ENCODE peak calls at places on chromosomes 16 and 17, in five cellular contexts. I is effector memory CD4-positive, alpha-beta T cell; P is A549; V is CD8-positive, alpha-beta memory T cell; D is HFF-Myc. B is an unnamed sample.
A peak's percentile ranks its signal among the peaks of the same experiment; 100 is the strongest.

GRCh38 chr17:30831663-30832437 is at the start of gene ATAD5:
- DNase-seq in I (peak; percentile 80), P (peak; percentile 95), V (peak; percentile 85), D (peak; percentile 73), B (peak; percentile 74)

GRCh38 chr17:41812176-41813038 is at the start of gene FKBP10:
- DNase-seq in I (no peak), P (peak; percentile 88), V (peak; percentile 15), D (peak; percentile 67), B (no peak)

GRCh38 chr16:29649560-29650494 is 13.2 kb upstream of the SPN start:
- DNase-seq in I (no peak), P (no peak), V (no peak), D (no peak), B (no peak)

GRCh38 chr16:30006659-30007377 is 4.0 kb downstream of the DOC2A start:
- DNase-seq in I (no peak), P (no peak), V (no peak), D (no peak), B (no peak)

GRCh38 chr16:20339744-20340143 is 12.4 kb upstream of the GP2 start:
- DNase-seq in I (no peak), P (no peak), V (no peak), D (no peak), B (no peak)

GRCh38 chr17:73616120-73616872 is 27.9 kb downstream of the SDK2 start:
- DNase-seq in I (no peak), P (no peak), V (no peak), D (no peak), B (no peak)

GRCh38 chr16:14667347-14668266 is 26.5 kb downstream of the PLA2G10 start:
- DNase-seq in I (no peak), P (no peak), V (no peak), D (no peak), B (no peak)

GRCh38 chr17:55037828-55038227 is 69.3 kb downstream of the STXBP4 start:
- DNase-seq in I (no peak), P (no peak), V (no peak), D (no peak), B (peak; percentile 42)

GRCh38 chr17:31148205-31148604 is 53.4 kb downstream of the NF1 start:
- DNase-seq in I (no peak), P (no peak), V (no peak), D (no peak), B (no peak)

GRCh38 chr16:81429045-81429521 is 15.5 kb upstream of the CMIP start:
- DNase-seq in I (no peak), P (peak; percentile 72), V (no peak), D (no peak), B (no peak)

GRCh38 chr17:50269477-50270429 is 4.5 kb upstream of the TMEM92 start:
- DNase-seq in I (peak; percentile 21), P (peak; percentile 79), V (peak; percentile 29), D (peak; percentile 85), B (peak; percentile 34)

GRCh38 chr17:35932576-35932975 is 2.0 kb upstream of the RDM1 start:
- DNase-seq in I (no peak), P (no peak), V (no peak), D (no peak), B (no peak)

GRCh38 chr16:67399218-67399733 is 6.0 kb upstream of the TPPP3 start:
- DNase-seq in I (no peak), P (peak; percentile 37), V (peak; percentile 20), D (no peak), B (no peak)

GRCh38 chr17:1878419-1879121 is 48.8 kb downstream of the RPA1 start:
- DNase-seq in I (no peak), P (no peak), V (no peak), D (no peak), B (no peak)

GRCh38 chr16:74035816-74036215 is 260.8 kb upstream of the PSMD7 start:
- DNase-seq in I (no peak), P (peak; percentile 25), V (no peak), D (peak; percentile 16), B (no peak)

GRCh38 chr17:13346081-13346533 is 255.6 kb downstream of the HS3ST3A1 start:
- DNase-seq in I (no peak), P (no peak), V (no peak), D (peak; percentile 95), B (no peak)

GRCh38 chr17:28720247-28720996 is 637 bp downstream of the RPL23A start:
- DNase-seq in I (no peak), P (no peak), V (peak; percentile 27), D (no peak), B (no peak)

GRCh38 chr17:40935624-40936023 is 1.8 kb downstream of the KRT23 start:
- DNase-seq in I (no peak), P (no peak), V (no peak), D (no peak), B (no peak)

GRCh38 chr17:63550816-63551639 is 751 bp downstream of the DCAF7 start:
- DNase-seq in I (no peak), P (peak; percentile 38), V (no peak), D (no peak), B (no peak)

GRCh38 chr16:48276102-48276501 is 28.8 kb upstream of the ABCC11 start:
- DNase-seq in I (no peak), P (no peak), V (no peak), D (no peak), B (no peak)

GRCh38 chr16:85417156-85417860 is 195.8 kb upstream of the GSE1 start:
- DNase-seq in I (no peak), P (no peak), V (no peak), D (no peak), B (no peak)

GRCh38 chr17:13508916-13509315 is 92.8 kb downstream of the HS3ST3A1 start:
- DNase-seq in I (no peak), P (no peak), V (no peak), D (no peak), B (no peak)

GRCh38 chr17:49117581-49118230 is 14.9 kb upstream of the B4GALNT2 start:
- DNase-seq in I (no peak), P (no peak), V (no peak), D (no peak), B (no peak)

GRCh38 chr17:78541488-78542237 is 35.5 kb downstream of the DNAH17 start:
- DNase-seq in I (no peak), P (peak; percentile 95), V (no peak), D (no peak), B (no peak)

GRCh38 chr16:4373909-4374742 is 2.5 kb downstream of the VASN start:
- DNase-seq in I (no peak), P (peak; percentile 68), V (no peak), D (no peak), B (no peak)

GRCh38 chr17:70270554-70270953 is 101.2 kb downstream of the KCNJ2 start:
- DNase-seq in I (no peak), P (no peak), V (no peak), D (no peak), B (no peak)

GRCh38 chr16:35749253-35750141 is 2290.1 kb downstream of the TP53TG3F start:
- DNase-seq in I (no peak), P (no peak), V (no peak), D (no peak), B (no peak)

GRCh38 chr17:1491406-1492248 is 859 bp downstream of the MYO1C start:
- DNase-seq in I (peak; percentile 21), P (no peak), V (peak; percentile 52), D (no peak), B (no peak)

GRCh38 chr17:56913000-56913866 is 616 bp downstream of the TRIM25 start:
- DNase-seq in I (no peak), P (no peak), V (no peak), D (no peak), B (no peak)

GRCh38 chr17:60926466-60927183 is 249.0 kb downstream of the BCAS3 start:
- DNase-seq in I (no peak), P (no peak), V (no peak), D (no peak), B (no peak)

GRCh38 chr16:17647879-17648649 is 177.3 kb upstream of the XYLT1 start:
- DNase-seq in I (no peak), P (no peak), V (no peak), D (no peak), B (no peak)

DNA sequence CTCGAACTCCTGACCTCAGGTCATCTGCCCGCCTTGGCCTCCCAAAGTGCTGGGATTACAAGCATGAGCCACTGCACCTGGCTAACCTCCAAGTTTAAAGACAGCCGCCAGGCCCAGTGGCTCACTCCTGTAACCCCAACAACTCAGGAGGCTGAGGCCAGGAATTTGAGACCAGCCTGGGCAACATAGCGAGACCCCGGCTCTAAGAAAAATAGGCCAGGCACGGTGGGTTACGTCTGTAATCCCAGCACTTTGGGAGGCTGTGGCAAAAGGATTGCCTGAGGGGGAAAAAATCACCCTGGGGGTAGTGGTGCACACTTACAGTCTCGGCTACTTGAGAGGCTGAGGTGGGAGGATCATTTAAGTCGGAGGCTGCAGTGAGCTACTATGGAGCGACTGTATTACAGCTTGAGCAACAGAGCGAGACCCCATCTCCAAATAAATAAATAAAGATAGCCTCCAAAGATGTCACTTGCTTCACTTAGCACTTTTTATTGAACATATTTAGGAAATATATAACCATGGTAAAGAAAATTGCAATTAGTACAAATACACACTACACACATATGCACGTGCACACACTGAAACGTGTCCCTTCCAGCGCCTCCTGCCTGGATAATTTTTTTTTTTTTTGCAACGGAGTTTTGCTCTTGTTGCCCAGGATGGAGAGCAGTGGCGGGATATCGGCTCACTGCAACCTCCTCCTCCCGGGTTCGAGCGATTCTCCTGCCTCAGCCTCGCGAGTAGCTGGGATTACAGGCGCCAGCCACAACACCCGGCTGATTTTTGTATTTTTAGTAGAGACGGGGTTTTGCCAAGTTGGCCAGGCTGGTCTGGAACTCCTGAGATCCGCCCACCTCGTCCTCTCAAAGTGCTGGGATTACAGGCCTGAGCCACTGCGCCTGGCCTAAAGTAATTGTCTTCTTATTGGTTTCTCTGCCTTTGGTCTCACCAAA is 1.4 kb upstream of the BCKDK start:
- DNase-seq in I (no peak), P (no peak), V (no peak), D (no peak), B (no peak)
- H3K4me3 ChIP-seq in I (no peak overlapping the region), P (no peak overlapping the region), V (no peak overlapping the region), D (no peak overlapping the region), B (no peak overlapping the region)

DNA sequence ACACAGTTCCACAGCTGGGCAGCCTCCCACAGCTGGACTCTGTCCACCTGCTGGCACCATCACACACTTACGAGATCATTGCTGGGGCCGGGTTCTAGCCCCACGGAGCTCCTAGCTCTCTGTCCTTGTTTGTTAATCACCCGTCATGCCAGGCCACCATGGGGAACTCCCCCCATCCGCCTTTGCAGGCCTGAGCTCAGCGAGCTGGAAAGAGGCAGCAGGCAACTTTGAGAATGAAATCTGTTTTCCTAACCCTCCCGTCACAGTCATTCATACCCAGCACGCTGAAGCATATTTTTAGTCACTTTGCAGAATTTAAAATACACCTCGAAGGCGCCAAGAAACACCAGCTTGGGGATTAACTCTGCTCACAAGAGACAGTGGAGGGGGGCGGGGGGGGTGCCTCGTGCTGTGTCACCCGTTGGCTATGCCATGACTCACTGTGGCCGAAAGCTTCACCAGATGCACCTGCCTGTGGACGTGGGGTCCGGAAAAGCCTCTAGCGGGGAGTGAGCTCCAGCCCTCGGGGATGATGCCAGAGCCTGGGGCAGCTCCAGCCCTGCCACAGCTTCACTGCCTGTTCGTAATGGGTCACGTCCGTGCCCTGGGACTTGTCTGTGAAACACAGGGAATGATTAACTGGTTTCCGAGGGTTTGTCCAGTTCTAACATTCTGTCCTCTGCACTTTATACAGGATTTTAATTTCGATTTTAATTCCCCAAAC is 1.4 kb upstream of the SPNS2 start:
- DNase-seq in I (no peak), P (no peak), V (no peak), D (no peak), B (no peak)
- H3K4me3 ChIP-seq in I (no peak overlapping the region), P (no peak overlapping the region), V (no peak overlapping the region), D (no peak overlapping the region), B (no peak overlapping the region)

GRCh38 chr17:7240375-7240774 is 1.1 kb upstream of the PHF23 start:
- DNase-seq in I (no peak), P (no peak), V (no peak), D (no peak), B (no peak)
- H3K4me3 ChIP-seq in I (no peak overlapping the region), P (peak overlapping the region; percentile 20), V (no peak overlapping the region), D (peak overlapping the region; percentile 59), B (no peak overlapping the region)

GRCh38 chr16:49967012-49967559 is 57.9 kb upstream of the CNEP1R1 start:
- DNase-seq in I (no peak), P (no peak), V (no peak), D (no peak), B (no peak)
- H3K4me3 ChIP-seq in I (no peak overlapping the region), P (no peak overlapping the region), V (no peak overlapping the region), D (no peak overlapping the region), B (no peak overlapping the region)